ENCODE peak calls at places on chromosomes 3 and 15, in four cellular contexts. One of them, this sample, is unnamed.

GRCh38 chr3:139301183-139301582 is 42.6 kb upstream of the MRPS22 start:
- DNase-seq in omental fat pad: no peak
- DNase-seq in fibroblast of lung: no peak
- DNase-seq in NCI-H1694 treated with DMSO at 0.1 percent for 48 hours: no peak
- DNase-seq in this sample: no peak

GRCh38 chr3:111812680-111813079 is 46.4 kb upstream of the PHLDB2 start:
- DNase-seq in NCI-H1694 treated with DMSO at 0.1 percent for 48 hours: no peak
- DNase-seq in fibroblast of lung: no peak
- DNase-seq in omental fat pad: no peak
- DNase-seq in this sample: no peak

GRCh38 chr3:179526989-179527391 is 35.7 kb upstream of the ACTL6A start:
- DNase-seq in omental fat pad: no peak
- DNase-seq in NCI-H1694 treated with DMSO at 0.1 percent for 48 hours: no peak
- DNase-seq in fibroblast of lung: peak; percentile 85
- DNase-seq in this sample: peak; percentile 70

GRCh38 chr3:52512727-52513126 is 17.6 kb downstream of the STAB1 start:
- DNase-seq in NCI-H1694 treated with DMSO at 0.1 percent for 48 hours: no peak
- DNase-seq in fibroblast of lung: no peak
- DNase-seq in omental fat pad: no peak
- DNase-seq in this sample: no peak

GRCh38 chr15:47715856-47716445 is 1.4 kb upstream of the SEMA6D start:
- DNase-seq in NCI-H1694 treated with DMSO at 0.1 percent for 48 hours: no peak
- DNase-seq in omental fat pad: no peak
- DNase-seq in fibroblast of lung: peak; percentile 88
- DNase-seq in this sample: no peak

GRCh38 chr3:4981688-4982494 is 2.7 kb downstream of the BHLHE40 start:
- DNase-seq in fibroblast of lung: peak; percentile 76
- DNase-seq in omental fat pad: no peak
- DNase-seq in NCI-H1694 treated with DMSO at 0.1 percent for 48 hours: no peak
- DNase-seq in this sample: no peak

GRCh38 chr3:153956621-153957020 is 164.6 kb upstream of the ARHGEF26 start:
- DNase-seq in omental fat pad: no peak
- DNase-seq in NCI-H1694 treated with DMSO at 0.1 percent for 48 hours: no peak
- DNase-seq in fibroblast of lung: no peak
- DNase-seq in this sample: no peak

GRCh38 chr3:141426404-141427034 is 58.2 kb downstream of the ZBTB38 start:
- DNase-seq in NCI-H1694 treated with DMSO at 0.1 percent for 48 hours: no peak
- DNase-seq in fibroblast of lung: peak; percentile 66
- DNase-seq in omental fat pad: no peak
- DNase-seq in this sample: no peak